ENCODE peak calls at places on chromosomes 1 and 21, in nine cellular contexts. J is uterus, N is fibroblast of lung, U is BE2C, R is AG10803, Z is cardiac muscle cell, D is endodermal cell, V is ovary, W is Panc1. C is an unnamed sample.

GRCh38 chr1:33306061-33306460 is 14.8 kb downstream of the A3GALT2 start:
- DNase-seq in J (no peak), N (no peak), U (no peak), R (no peak), Z (no peak), D (no peak), V (no peak), W (no peak), C (no peak)

GRCh38 chr1:154270833-154271232 is 1.6 kb upstream of the HAX1 start:
- DNase-seq in J (no peak), N (no peak), U (no peak), R (no peak), Z (no peak), D (no peak), V (no peak), W (no peak), C (no peak)

GRCh38 chr1:172931846-172932245 is 118.9 kb downstream of the TNFSF18 start:
- DNase-seq in J (no peak), N (no peak), U (no peak), R (no peak), Z (no peak), D (no peak), V (no peak), W (no peak), C (no peak)

GRCh38 chr1:38772026-38772425 is 87.5 kb downstream of the RRAGC start:
- DNase-seq in J (no peak), N (no peak), U (no peak), R (no peak), Z (no peak), D (peak; percentile 69), V (no peak), W (no peak), C (no peak)

GRCh38 chr21:17671733-17672132 is 59.0 kb upstream of the BTG3 start:
- DNase-seq in J (no peak), N (no peak), U (no peak), R (no peak), Z (no peak), D (no peak), V (no peak), W (no peak), C (no peak)

GRCh38 chr21:44263768-44264167 is 2.1 kb upstream of the DNMT3L start:
- DNase-seq in J (no peak), N (no peak), U (no peak), R (no peak), Z (no peak), D (no peak), V (no peak), W (no peak), C (no peak)

GRCh38 chr1:50427086-50427817 is 4.0 kb upstream of the DMRTA2 start:
- DNase-seq in J (no peak), N (no peak), U (no peak), R (no peak), Z (no peak), D (peak; percentile 61), V (no peak), W (no peak), C (no peak)

GRCh38 chr1:203250936-203251335 is 21.5 kb upstream of the CHIT1 start:
- DNase-seq in J (no peak), N (no peak), U (no peak), R (peak; percentile 13), Z (no peak), D (no peak), V (no peak), W (no peak), C (no peak)

GRCh38 chr1:68010094-68010493 is 40.3 kb downstream of the DIRAS3 start:
- DNase-seq in J (no peak), N (peak; percentile 70), U (no peak), R (peak; percentile 28), Z (peak; percentile 24), D (no peak), V (no peak), W (no peak), C (no peak)

GRCh38 chr1:94299627-94300552 is 62.5 kb upstream of the ARHGAP29 start:
- DNase-seq in J (no peak), N (peak; percentile 60), U (no peak), R (peak; percentile 61), Z (no peak), D (peak; percentile 81), V (no peak), W (no peak), C (no peak)

GRCh38 chr1:173122958-173123852 is 72.5 kb upstream of the TNFSF18 start:
- DNase-seq in J (peak; percentile 65), N (peak; percentile 98), U (peak; percentile 24), R (peak; percentile 94), Z (peak; percentile 18), D (peak; percentile 59), V (peak; percentile 65), W (peak; percentile 25), C (peak; percentile 85)

GRCh38 chr1:62436466-62437272 is at the start of gene USP1:
- DNase-seq in J (peak; percentile 99), N (peak; percentile 100), U (peak; percentile 94), R (peak; percentile 100), Z (peak; percentile 99), D (peak; percentile 99), V (peak; percentile 95), W (peak; percentile 98), C (peak; percentile 99)

GRCh38 chr1:24693827-24694379 is 50.8 kb downstream of the SRRM1 start:
- DNase-seq in J (no peak), N (no peak), U (no peak), R (no peak), Z (no peak), D (no peak), V (no peak), W (no peak), C (no peak)

GRCh38 chr1:67688526-67689219 is 3.7 kb downstream of the GADD45A start:
- DNase-seq in J (no peak), N (no peak), U (no peak), R (no peak), Z (no peak), D (peak; percentile 66), V (no peak), W (no peak), C (no peak)

GRCh38 chr1:6001992-6002576 is 9.9 kb upstream of the NPHP4 start:
- DNase-seq in J (no peak), N (no peak), U (peak; percentile 70), R (no peak), Z (no peak), D (no peak), V (no peak), W (no peak), C (no peak)

GRCh38 chr1:150627821-150628410 is 1.5 kb downstream of the ENSA start:
- DNase-seq in J (no peak), N (no peak), U (no peak), R (no peak), Z (no peak), D (no peak), V (no peak), W (no peak), C (no peak)
- H3K4me3 ChIP-seq in J (no peak overlapping the region), N (peak overlapping the region; percentile 87), U (peak overlapping the region; percentile 78), R (peak overlapping the region; percentile 88), Z (peak overlapping the region; percentile 57), D (peak overlapping the region; percentile 99), V (peak overlapping the region; percentile 81), W (peak overlapping the region; percentile 96), C (peak overlapping the region; percentile 75)

DNA sequence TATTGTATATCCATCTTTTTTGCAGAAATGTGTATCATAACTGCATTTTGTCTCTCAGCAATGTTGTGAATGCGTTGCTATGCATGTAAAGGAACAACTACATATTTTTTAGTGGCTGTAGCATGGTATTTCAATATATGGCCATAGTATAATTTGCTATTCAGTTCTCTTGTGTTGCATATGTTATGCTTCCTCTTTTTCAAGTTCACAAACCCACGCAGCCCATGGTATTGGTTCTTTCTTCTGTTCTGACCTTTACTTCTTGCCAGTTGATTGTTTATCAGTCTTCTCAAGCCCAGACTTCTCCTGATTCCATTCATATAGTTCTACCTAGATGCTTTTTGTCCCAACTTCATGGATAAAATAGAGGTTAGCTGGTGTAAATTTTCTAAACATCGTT is 6.1 kb downstream of the SLC22A15 start:
- DNase-seq in J (no peak), N (no peak), U (no peak), R (no peak), Z (no peak), D (no peak), V (no peak), W (no peak), C (no peak)
- TF ChIP-seq CTCF in J (no peak), N (no peak), U (no peak), R (no peak), Z (no peak), D (no peak), V (no peak), W (no peak), C (no peak)

GRCh38 chr1:28512058-28512611 is 6.3 kb downstream of the RCC1 start:
- DNase-seq in J (no peak), N (peak; percentile 35), U (no peak), R (no peak), Z (no peak), D (peak; percentile 62), V (no peak), W (no peak), C (no peak)
- H3K4me3 ChIP-seq in J (no peak overlapping the region), N (no peak overlapping the region), U (no peak overlapping the region), R (no peak overlapping the region), Z (no peak overlapping the region), D (no peak overlapping the region), V (no peak overlapping the region), W (no peak overlapping the region), C (no peak overlapping the region)

DNA sequence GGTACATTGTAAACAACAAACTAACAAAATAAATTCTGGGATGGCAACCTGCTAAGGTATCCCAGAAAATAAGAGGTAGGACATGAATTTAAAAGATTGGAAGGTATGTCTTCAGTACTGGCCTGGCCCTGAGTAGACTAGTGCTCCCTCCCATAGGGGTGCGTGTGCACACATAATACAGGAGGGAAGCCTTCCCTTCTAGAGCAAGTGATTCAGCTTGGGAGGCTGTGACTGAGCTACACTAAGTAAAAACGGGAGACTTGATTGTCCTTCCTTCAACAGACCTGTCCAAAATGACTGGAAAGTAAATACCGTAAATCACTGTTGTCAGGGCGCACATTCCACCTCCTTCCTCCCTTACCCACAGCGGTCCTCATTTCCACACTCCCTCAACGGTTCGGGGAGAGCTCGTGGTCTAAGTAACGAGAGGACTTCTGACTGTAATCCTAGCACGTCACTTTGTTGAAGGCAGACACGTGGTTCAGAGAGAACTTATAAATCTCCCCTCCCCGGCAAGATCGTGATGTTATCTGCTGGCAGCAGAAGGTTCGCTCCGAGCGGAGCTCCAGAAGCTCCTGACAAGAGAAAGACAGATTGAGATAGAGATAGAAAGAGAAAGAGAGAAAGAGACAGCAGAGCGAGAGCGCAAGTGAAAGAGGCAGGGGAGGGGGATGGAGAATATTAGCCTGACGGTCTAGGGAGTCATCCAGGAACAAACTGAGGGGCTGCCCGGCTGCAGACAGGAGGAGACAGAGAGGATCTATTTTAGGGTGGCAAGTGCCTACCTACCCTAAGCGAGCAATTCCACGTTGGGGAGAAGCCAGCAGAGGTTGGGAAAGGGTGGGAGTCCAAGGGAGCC is at the start of gene TGFB2:
- DNase-seq in J (peak; percentile 66), N (peak; percentile 78), U (no peak), R (peak; percentile 62), Z (peak; percentile 80), D (no peak), V (peak; percentile 52), W (peak; percentile 92), C (no peak)
- TF ChIP-seq CTCF in J (no peak), N (peak; percentile 16), U (no peak), R (no peak), Z (peak; percentile 9), D (peak; percentile 14), V (no peak), W (no peak), C (peak; percentile 3)

C was measured in AG04449.